ENCODE peak calls at places on chromosomes 16 and 17, in six cellular contexts. J, R, P, A, L and T are unnamed samples.

GRCh38 chr16:2786826-2787151 is 571 bp downstream of the PRSS33 start:
- DNase-seq in P (no peak), R (no peak), J (no peak), A (no peak), L (no peak), T (peak; percentile 7)

GRCh38 chr17:38981640-38982039 is 14.4 kb upstream of the FBXO47 start:
- DNase-seq in A (no peak), J (no peak), R (no peak), P (no peak), L (no peak), T (no peak)

GRCh38 chr17:80765241-80766022 is 220.8 kb downstream of the RPTOR start:
- DNase-seq in L (no peak), J (no peak), P (no peak), A (no peak), R (no peak), T (no peak)

GRCh38 chr16:16071631-16072244 is 122.3 kb downstream of the ABCC1 start:
- DNase-seq in L (peak; percentile 59), J (no peak), R (no peak), P (no peak), A (peak; percentile 60), T (no peak)

GRCh38 chr17:48994548-48995331 is 2.4 kb upstream of the IGF2BP1 start:
- DNase-seq in A (no peak), R (no peak), P (no peak), L (no peak), J (no peak), T (no peak)

GRCh38 chr16:3051489-3051888 is 5.1 kb downstream of the MMP25 start:
- DNase-seq in P (no peak), A (no peak), R (no peak), J (no peak), L (no peak), T (no peak)

GRCh38 chr17:60153606-60154355 is 4.0 kb downstream of the CA4 start:
- DNase-seq in A (no peak), J (peak; percentile 55), R (peak; percentile 6), L (no peak), P (no peak), T (no peak)

GRCh38 chr17:50201226-50201854 is at the start of gene COL1A1:
- DNase-seq in R (peak; percentile 47), P (peak; percentile 85), L (peak; percentile 96), J (peak; percentile 78), A (peak; percentile 90), T (no peak)

GRCh38 chr16:85392756-85393673 is 220.1 kb upstream of the GSE1 start:
- DNase-seq in R (peak; percentile 7), L (no peak), P (no peak), A (no peak), J (peak; percentile 49), T (no peak)

GRCh38 chr17:27506348-27507218 is 50.3 kb downstream of the KSR1 start:
- DNase-seq in J (no peak), L (no peak), R (peak; percentile 52), A (no peak), P (no peak), T (no peak)

GRCh38 chr17:79192503-79193500 is 118.2 kb downstream of the ENGASE start:
- DNase-seq in A (peak; percentile 11), P (no peak), L (no peak), J (no peak), R (peak; percentile 78), T (no peak)

GRCh38 chr16:27441998-27442397 is 40.0 kb downstream of the IL21R start:
- DNase-seq in L (no peak), A (no peak), J (peak; percentile 28), R (no peak), P (no peak), T (no peak)

GRCh38 chr16:66130296-66130910 is 236.1 kb upstream of the CDH5 start:
- DNase-seq in L (no peak), J (no peak), R (no peak), P (peak; percentile 79), A (peak; percentile 62), T (no peak)

GRCh38 chr16:188674-189073 is 8.4 kb downstream of the HBQ1 start:
- DNase-seq in J (no peak), P (no peak), A (no peak), L (no peak), R (no peak), T (no peak)

GRCh38 chr17:46191332-46192210 is 1.7 kb downstream of the KANSL1 start:
- DNase-seq in J (no peak), L (no peak), A (no peak), R (no peak), P (no peak), T (no peak)

GRCh38 chr17:10368561-10368960 is 4.2 kb downstream of the MYH13 start:
- DNase-seq in A (no peak), L (no peak), J (no peak), R (no peak), P (no peak), T (no peak)

GRCh38 chr17:63571632-63572310 is 21.5 kb downstream of the DCAF7 start:
- DNase-seq in L (no peak), P (peak; percentile 60), R (no peak), J (no peak), A (peak; percentile 61), T (no peak)

GRCh38 chr16:51237861-51238378 is 86.8 kb upstream of the SALL1 start:
- DNase-seq in A (no peak), P (no peak), J (no peak), R (no peak), L (no peak), T (no peak)

GRCh38 chr17:36937961-36938565 is 788 bp downstream of the LHX1 start:
- DNase-seq in J (no peak), P (no peak), R (peak; percentile 50), A (no peak), L (no peak), T (no peak)

GRCh38 chr16:27449434-27450188 is 47.6 kb downstream of the IL21R start:
- DNase-seq in L (no peak), P (no peak), A (no peak), R (no peak), J (peak; percentile 90), T (no peak)

GRCh38 chr16:20747030-20747816 is 5.6 kb upstream of the THUMPD1 start:
- DNase-seq in L (no peak), R (no peak), A (no peak), P (no peak), J (no peak), T (no peak)

GRCh38 chr16:68752602-68753001 is 15.5 kb downstream of the CDH1 start:
- DNase-seq in A (no peak), L (no peak), P (no peak), R (no peak), J (no peak), T (no peak)

GRCh38 chr17:66968916-66969315 is 4.4 kb downstream of the CACNG4 start:
- DNase-seq in J (no peak), L (no peak), P (no peak), A (no peak), R (no peak), T (no peak)

GRCh38 chr17:41519501-41520224 is 973 bp upstream of the KRT15 start:
- DNase-seq in J (no peak), A (no peak), R (no peak), P (no peak), L (no peak), T (no peak)

GRCh38 chr17:29042026-29042678 is 789 bp upstream of the PIPOX start:
- DNase-seq in P (no peak), J (no peak), R (no peak), A (no peak), L (no peak), T (no peak)
- TF ChIP-seq CTCF in P (no peak), J (no peak), R (no peak), A (no peak), L (no peak), T (no peak)

GRCh38 chr17:32609085-32609484 is 122.3 kb downstream of the CDK5R1 start:
- DNase-seq in L (no peak), A (no peak), J (peak; percentile 92), R (no peak), P (no peak), T (no peak)
- TF ChIP-seq CTCF in L (no peak), A (peak; percentile 37), J (peak; percentile 62), R (no peak), P (peak; percentile 26), T (no peak)

GRCh38 chr17:65183736-65184135 is 46.6 kb downstream of the RGS9 start:
- DNase-seq in J (no peak), R (peak; percentile 55), A (no peak), P (no peak), L (no peak), T (no peak)

GRCh38 chr17:65185060-65185459 is 47.9 kb downstream of the RGS9 start:
- DNase-seq in R (no peak), A (no peak), J (no peak), L (no peak), P (no peak), T (no peak)

GRCh38 chr17:65184235-65184959 is 47.2 kb downstream of the RGS9 start:
- DNase-seq in P (no peak), R (no peak), A (no peak), J (no peak), L (no peak), T (no peak)

GRCh38 chr17:65182233-65182632 is 45.1 kb downstream of the RGS9 start:
- DNase-seq in A (no peak), J (no peak), L (no peak), R (no peak), P (no peak), T (no peak)

DNA sequence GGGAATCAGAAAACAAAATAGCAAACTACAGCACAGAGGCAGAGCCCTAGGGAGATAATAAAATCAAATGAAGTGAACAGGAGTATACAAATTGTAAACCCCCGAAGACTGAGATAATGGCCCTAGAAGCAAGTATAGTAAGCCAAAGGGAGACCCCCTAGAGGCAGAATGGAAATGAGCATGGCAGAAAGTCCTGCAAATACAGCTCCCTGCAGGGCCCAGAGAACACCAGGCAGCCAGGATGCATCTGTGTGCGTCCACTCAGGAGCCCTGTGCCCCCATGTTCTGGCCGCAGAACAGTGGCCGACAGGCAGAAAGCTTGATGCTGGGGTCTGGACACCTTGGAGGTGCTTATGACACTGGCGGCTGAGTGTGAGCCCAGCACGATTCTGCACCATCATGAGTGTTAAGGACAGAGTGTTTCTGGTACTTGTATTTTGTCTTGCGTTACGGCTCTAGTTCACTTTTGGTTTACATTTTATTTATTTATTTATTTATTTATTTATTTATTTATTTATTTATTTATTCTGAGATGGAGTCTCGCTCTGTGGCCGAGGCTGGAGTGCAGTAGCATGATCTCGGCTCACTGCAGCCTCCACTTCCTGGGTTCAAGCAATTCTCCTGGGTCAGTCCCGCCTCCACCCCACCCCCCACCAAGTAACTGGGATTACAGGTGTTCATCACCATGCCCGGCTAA is 48.7 kb downstream of the RGS9 start:
- DNase-seq in L (no peak), P (no peak), A (no peak), R (no peak), J (no peak), T (no peak)
- TF ChIP-seq CTCF in L (no peak), P (no peak), A (peak; percentile 15), R (no peak), J (no peak), T (no peak)

DNA sequence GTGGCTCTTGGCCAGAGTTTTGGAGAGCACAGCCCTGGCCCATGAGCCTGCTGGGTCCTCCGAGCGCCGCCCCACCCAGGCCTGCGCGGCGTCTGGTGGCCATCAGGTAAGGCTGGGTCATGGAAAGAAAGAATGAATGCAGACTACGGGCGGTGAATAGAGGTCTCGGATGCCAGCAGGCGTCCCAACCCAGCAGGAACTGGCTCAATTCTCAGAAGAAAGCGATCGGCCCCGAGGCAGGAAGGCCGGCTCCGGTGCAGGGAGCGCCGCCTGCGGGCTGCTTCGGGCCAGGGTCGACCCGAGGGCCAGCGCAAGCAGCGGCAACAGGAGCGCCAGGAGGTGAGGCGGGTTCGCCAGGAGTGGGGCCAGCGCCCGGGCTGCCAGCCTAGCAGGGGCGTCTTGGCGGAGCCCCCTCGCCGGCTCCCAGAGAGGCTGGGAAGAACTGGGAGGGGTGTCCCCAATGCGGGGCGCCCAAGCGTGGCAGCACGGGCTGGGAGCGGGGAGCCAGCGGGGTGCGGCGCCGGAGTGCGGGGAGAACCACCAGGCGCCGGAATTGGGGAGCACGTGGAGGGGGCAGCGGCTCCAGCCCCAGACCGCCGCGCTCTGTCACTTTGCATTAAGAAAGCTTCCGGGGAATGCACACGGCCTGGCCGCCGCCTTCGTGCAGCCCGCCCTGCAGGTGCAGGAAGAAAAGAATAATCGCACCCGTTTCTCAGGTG is 7.1 kb upstream of the TMC5 start:
- DNase-seq in R (peak; percentile 80), A (no peak), P (no peak), L (no peak), J (peak; percentile 73), T (no peak)
- TF ChIP-seq CTCF in R (no peak), A (no peak), P (no peak), L (no peak), J (no peak), T (no peak)